ENCODE peak calls at places on chromosome 13, in six cellular contexts. W, K, Q, S, N and E are unnamed samples.

GRCh38 chr13:80945328-80945727 is 604.4 kb upstream of the SPRY2 start:
- DNase-seq in N (no peak), S (no peak), K (no peak), W (peak), Q (no peak), E (no peak)

GRCh38 chr13:93539914-93540313 is 313.3 kb downstream of the GPC6 start:
- DNase-seq in K (no peak), W (no peak), N (no peak), Q (no peak), S (no peak), E (no peak)

GRCh38 chr13:33927315-33927714 is 109.4 kb downstream of the RFC3 start:
- DNase-seq in N (peak), W (no peak), K (no peak), Q (no peak), S (no peak), E (no peak)

GRCh38 chr13:24630851-24631341 is 49.3 kb upstream of the ATP12A start:
- DNase-seq in W (no peak), K (peak), S (no peak), N (no peak), Q (no peak), E (no peak)

GRCh38 chr13:42392180-42392579 is 120.2 kb downstream of the AKAP11 start:
- DNase-seq in W (no peak), N (no peak), K (no peak), S (no peak), Q (no peak), E (no peak)

GRCh38 chr13:51995677-51996551 is 15.3 kb downstream of the ATP7B start:
- DNase-seq in Q (no peak), S (no peak), N (peak), W (peak), K (peak), E (no peak)

GRCh38 chr13:51811920-51812328 is 8.0 kb upstream of the DHRS12 start:
- DNase-seq in K (no peak), N (no peak), Q (no peak), S (peak), W (no peak), E (peak)

GRCh38 chr13:46145950-46146349 is 36.0 kb downstream of the LCP1 start:
- DNase-seq in S (no peak), Q (no peak), N (no peak), W (no peak), K (no peak), E (no peak)

GRCh38 chr13:39766464-39767167 is 111.2 kb downstream of the COG6 start:
- DNase-seq in N (no peak), W (no peak), S (no peak), Q (no peak), K (no peak), E (no peak)

GRCh38 chr13:77980592-77980991 is 62.0 kb upstream of the EDNRB start:
- DNase-seq in S (no peak), N (peak), W (no peak), Q (no peak), K (no peak), E (no peak)

GRCh38 chr13:106132216-106132615 is 403.2 kb downstream of the EFNB2 start:
- DNase-seq in K (no peak), S (no peak), N (no peak), W (no peak), Q (no peak), E (no peak)

GRCh38 chr13:44921931-44922758 is 67.1 kb downstream of the NUFIP1 start:
- DNase-seq in Q (no peak), W (no peak), S (no peak), K (peak), N (peak), E (no peak)

GRCh38 chr13:44921478-44921877 is 67.8 kb downstream of the NUFIP1 start:
- DNase-seq in W (peak), K (no peak), S (no peak), N (no peak), Q (no peak), E (no peak)

GRCh38 chr13:44918323-44919102 is 70.8 kb downstream of the NUFIP1 start:
- DNase-seq in W (peak), S (peak), N (peak), K (peak), Q (peak), E (peak)

GRCh38 chr13:44919103-44919804 is 70.0 kb downstream of the NUFIP1 start:
- DNase-seq in K (no peak), S (no peak), N (no peak), W (no peak), Q (no peak), E (no peak)

DNA sequence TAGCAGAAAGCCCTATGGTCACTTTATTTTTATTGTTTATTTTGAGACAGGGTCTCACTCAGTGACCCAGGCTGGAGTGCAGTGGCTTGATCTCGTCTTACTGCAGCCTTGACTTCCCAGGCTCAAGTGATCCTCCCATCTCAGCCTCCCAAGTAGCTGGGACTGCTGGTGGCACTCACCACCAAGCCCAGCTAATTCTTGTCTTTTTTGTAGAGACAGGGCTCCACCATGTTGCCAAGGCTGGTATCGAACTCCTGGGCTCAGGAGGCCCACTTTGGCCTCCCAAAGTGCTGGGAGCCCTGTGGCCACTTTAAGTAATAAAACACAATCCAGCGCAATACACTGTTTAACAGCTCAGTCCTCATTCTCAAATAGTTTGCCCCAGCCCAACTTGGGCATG is 69.3 kb downstream of the NUFIP1 start:
- DNase-seq in Q (no peak), W (no peak), S (no peak), K (no peak), N (no peak), E (no peak)
- TF ChIP-seq CTCF in Q (no peak), W (peak), S (no peak), K (no peak), N (no peak), E (no peak)

DNA sequence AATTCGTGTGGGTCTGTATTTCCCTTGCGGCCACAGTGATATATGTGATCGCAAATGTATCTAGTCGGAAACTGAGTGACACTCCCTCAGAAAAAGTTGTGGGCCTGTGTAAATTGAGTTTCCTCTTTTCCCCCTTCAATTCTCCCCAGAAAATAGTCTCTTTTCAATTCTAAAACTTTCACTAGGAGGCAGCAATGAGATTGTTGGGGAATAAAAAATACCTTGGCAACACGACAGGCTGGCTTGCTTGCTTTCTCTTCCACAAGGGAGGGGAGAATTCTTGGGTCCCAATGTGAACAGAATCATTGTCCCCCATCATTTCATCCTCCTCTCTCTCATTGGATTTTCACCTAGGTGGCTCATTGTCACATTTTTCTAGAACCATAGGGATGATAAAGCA is 3.7 kb upstream of the SOX21 start:
- DNase-seq in N (peak), K (no peak), Q (no peak), S (no peak), W (peak), E (no peak)
- TF ChIP-seq CTCF in N (peak), K (no peak), Q (no peak), S (no peak), W (peak), E (no peak)

DNA sequence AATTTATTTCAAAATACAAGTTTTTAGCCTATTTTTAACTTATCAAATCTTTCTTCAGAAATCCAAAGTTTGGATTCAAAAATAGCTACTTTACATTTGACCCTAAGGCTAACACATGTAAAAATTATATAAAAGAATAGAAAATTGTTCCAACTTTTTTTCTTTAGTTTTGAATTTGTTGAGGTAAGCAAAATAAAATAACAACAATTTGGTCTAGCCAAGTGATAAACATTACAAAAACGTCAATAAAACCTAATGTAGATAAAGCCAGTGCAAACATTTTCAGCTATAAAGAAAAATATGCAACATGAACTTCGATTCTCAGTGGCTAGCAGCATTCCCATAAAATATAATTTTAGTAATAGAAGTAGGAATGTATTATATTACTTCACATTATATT is 400.3 kb downstream of the PCDH9 start:
- DNase-seq in K (no peak), W (no peak), N (no peak), Q (no peak), S (no peak), E (no peak)
- TF ChIP-seq CTCF in K (no peak), W (no peak), N (no peak), Q (no peak), S (no peak), E (no peak)

DNA sequence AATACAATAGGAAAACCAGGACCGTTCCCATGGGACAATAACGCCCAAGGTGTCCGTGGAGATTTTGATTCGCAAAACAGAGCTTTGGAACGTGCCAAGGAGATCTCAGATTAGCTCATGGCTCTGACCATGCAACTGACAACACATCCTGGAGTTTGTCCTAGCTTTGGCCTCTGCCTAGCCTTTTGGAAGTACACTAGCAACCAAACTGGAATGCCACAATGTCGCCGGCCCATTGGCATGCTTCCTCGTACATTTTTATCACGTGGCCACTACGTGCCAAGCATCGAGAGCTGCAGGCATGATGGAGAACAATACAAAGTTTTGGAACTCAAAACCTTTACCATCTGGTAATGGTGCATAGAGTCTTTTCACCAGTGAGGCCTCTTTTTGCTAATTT is 256.5 kb downstream of the DCLK1 start:
- DNase-seq in K (no peak), Q (no peak), W (no peak), S (no peak), N (no peak), E (no peak)
- TF ChIP-seq CTCF in K (no peak), Q (no peak), W (no peak), S (no peak), N (no peak), E (no peak)

GRCh38 chr13:30567072-30567471 is 50.6 kb upstream of the USPL1 start:
- DNase-seq in Q (no peak), K (no peak), S (no peak), N (no peak), W (no peak), E (no peak)

GRCh38 chr13:30576528-30576927 is 41.2 kb upstream of the USPL1 start:
- DNase-seq in K (no peak), W (no peak), S (peak), Q (no peak), N (peak), E (no peak)

GRCh38 chr13:30577381-30577780 is 40.3 kb upstream of the USPL1 start:
- DNase-seq in W (no peak), Q (no peak), S (peak), N (peak), K (peak), E (peak)

GRCh38 chr13:30569901-30570576 is 47.7 kb upstream of the USPL1 start:
- DNase-seq in Q (no peak), W (peak), K (peak), N (peak), S (peak), E (no peak)

DNA sequence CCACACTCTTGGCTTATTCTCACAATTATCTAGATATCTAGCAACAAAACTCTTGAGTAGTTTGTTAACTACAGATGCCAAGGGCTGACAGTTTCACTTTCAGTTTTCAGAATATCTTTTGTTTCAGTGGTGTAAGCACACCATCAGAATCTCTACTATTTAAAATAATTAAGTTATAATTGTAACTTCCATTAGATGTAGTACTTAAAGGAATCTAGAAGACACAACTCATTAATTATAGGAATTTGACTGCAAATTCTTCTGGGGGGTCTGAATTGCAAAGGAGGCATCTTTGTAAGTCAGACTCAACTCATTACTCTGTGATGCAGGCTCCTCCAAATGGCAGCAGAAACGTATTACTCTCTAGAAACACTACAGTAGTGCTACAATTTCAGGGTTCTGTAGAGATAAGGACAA is 44.9 kb upstream of the USPL1 start:
- DNase-seq in W (peak), K (no peak), N (peak), Q (peak), S (peak), E (no peak)
- TF ChIP-seq CTCF in W (peak), K (peak), N (peak), Q (peak), S (peak), E (no peak)

GRCh38 chr13:66532845-66533244 is 697.3 kb downstream of the PCDH9 start:
- DNase-seq in K (no peak), W (no peak), N (no peak), Q (no peak), S (no peak), E (no peak)
- TF ChIP-seq CTCF in K (no peak), W (no peak), N (no peak), Q (no peak), S (no peak), E (no peak)

GRCh38 chr13:31094331-31095015 is 67.2 kb downstream of the HSPH1 start:
- DNase-seq in K (no peak), Q (no peak), S (no peak), W (no peak), N (no peak), E (no peak)
- TF ChIP-seq CTCF in K (no peak), Q (no peak), S (no peak), W (no peak), N (no peak), E (no peak)